ENCODE peak calls at places on chromosomes 7 and 10, in four cellular contexts. J is HepG2, Q is K562, C is GM12878. N is an unnamed sample.

GRCh38 chr7:136275794-136276193 is 298.6 kb upstream of the MTPN start:
- DNase-seq in J (no peak), Q (no peak), C (no peak), N (no peak)

GRCh38 chr10:42958142-42958868 is 118.6 kb upstream of the RET start:
- DNase-seq in J (no peak), Q (no peak), C (no peak), N (no peak)

GRCh38 chr7:36806897-36807296 is 82.6 kb upstream of the AOAH start:
- DNase-seq in J (no peak), Q (no peak), C (no peak), N (no peak)

GRCh38 chr10:68516766-68517165 is 10.6 kb downstream of the SLC25A16 start:
- DNase-seq in J (no peak), Q (no peak), C (no peak), N (no peak)

GRCh38 chr7:34078864-34079263 is 173.5 kb downstream of the BMPER start:
- DNase-seq in J (no peak), Q (no peak), C (no peak), N (no peak)

GRCh38 chr10:99966306-99966705 is 43.4 kb downstream of the DNMBP start:
- DNase-seq in J (no peak), Q (no peak), C (no peak), N (no peak)

GRCh38 chr7:2040893-2041270 is 191.9 kb downstream of the MAD1L1 start:
- DNase-seq in J (no peak), Q (no peak), C (no peak), N (no peak)

GRCh38 chr10:101760510-101760909 is 15.4 kb downstream of the FGF8 start:
- DNase-seq in J (no peak), Q (no peak), C (no peak), N (no peak)

GRCh38 chr10:110820321-110820814 is 51.4 kb upstream of the PDCD4 start:
- DNase-seq in J (no peak), Q (no peak), C (no peak), N (no peak)

GRCh38 chr7:159012353-159013069 is 132.2 kb downstream of the VIPR2 start:
- DNase-seq in J (no peak), Q (no peak), C (no peak), N (no peak)

GRCh38 chr10:130686680-130687300 is 550.6 kb downstream of the GLRX3 start:
- DNase-seq in J (peak; percentile 12), Q (peak; percentile 7), C (no peak), N (peak; percentile 36)

GRCh38 chr7:1512781-1513656 is 8.8 kb upstream of the INTS1 start:
- DNase-seq in J (no peak), Q (no peak), C (no peak), N (no peak)

GRCh38 chr7:99624487-99624886 is 7.7 kb downstream of the ZSCAN25 start:
- DNase-seq in J (no peak), Q (no peak), C (no peak), N (no peak)

GRCh38 chr7:25775570-25775969 is 376.4 kb upstream of the NFE2L3 start:
- DNase-seq in J (no peak), Q (no peak), C (no peak), N (no peak)

GRCh38 chr7:2632717-2633537 is 1.1 kb downstream of the TTYH3 start:
- DNase-seq in J (no peak), Q (no peak), C (no peak), N (no peak)

GRCh38 chr10:132941640-132942051 is 724 bp downstream of the CFAP46 start:
- DNase-seq in J (no peak), Q (no peak), C (no peak), N (no peak)

GRCh38 chr7:104230606-104231005 is 22.8 kb upstream of the ORC5 start:
- DNase-seq in J (no peak), Q (no peak), C (no peak), N (no peak)

GRCh38 chr7:149741629-149742028 is 31.8 kb downstream of the ZNF467 start:
- DNase-seq in J (no peak), Q (no peak), C (no peak), N (no peak)

GRCh38 chr7:44989132-44989531 is 10.3 kb upstream of the MYO1G start:
- DNase-seq in J (no peak), Q (no peak), C (no peak), N (no peak)

GRCh38 chr10:68032113-68032512 is 43.0 kb downstream of the HERC4 start:
- DNase-seq in J (no peak), Q (no peak), C (no peak), N (no peak)

GRCh38 chr7:112708236-112708635 is 82.0 kb downstream of the TMEM168 start:
- DNase-seq in J (peak; percentile 13), Q (peak; percentile 53), C (no peak), N (peak; percentile 64)

GRCh38 chr7:128137096-128137655 is 103.9 kb upstream of the LEP start:
- DNase-seq in J (peak; percentile 34), Q (no peak), C (no peak), N (no peak)

GRCh38 chr10:128025951-128026350 is 100.3 kb downstream of the MKI67 start:
- DNase-seq in J (no peak), Q (no peak), C (no peak), N (no peak)

GRCh38 chr10:45602082-45602730 is 70.4 kb downstream of the ZFAND4 start:
- DNase-seq in J (no peak), Q (no peak), C (no peak), N (no peak)

GRCh38 chr7:51128545-51129466 is 187.8 kb downstream of the COBL start:
- DNase-seq in J (no peak), Q (no peak), C (no peak), N (no peak)

GRCh38 chr10:117240105-117240729 is 697 bp upstream of the SLC18A2 start:
- DNase-seq in J (no peak), Q (no peak), C (no peak), N (peak; percentile 77)

GRCh38 chr10:117240730-117241529 is at the start of gene SLC18A2:
- DNase-seq in J (no peak), Q (peak; percentile 39), C (no peak), N (peak; percentile 78)

GRCh38 chr10:117239031-117239430 is 1.9 kb upstream of the SLC18A2 start:
- DNase-seq in J (no peak), Q (no peak), C (no peak), N (no peak)

GRCh38 chr10:117241541-117242462 is 888 bp downstream of the SLC18A2 start:
- DNase-seq in J (no peak), Q (peak; percentile 21), C (no peak), N (peak; percentile 67)

DNA sequence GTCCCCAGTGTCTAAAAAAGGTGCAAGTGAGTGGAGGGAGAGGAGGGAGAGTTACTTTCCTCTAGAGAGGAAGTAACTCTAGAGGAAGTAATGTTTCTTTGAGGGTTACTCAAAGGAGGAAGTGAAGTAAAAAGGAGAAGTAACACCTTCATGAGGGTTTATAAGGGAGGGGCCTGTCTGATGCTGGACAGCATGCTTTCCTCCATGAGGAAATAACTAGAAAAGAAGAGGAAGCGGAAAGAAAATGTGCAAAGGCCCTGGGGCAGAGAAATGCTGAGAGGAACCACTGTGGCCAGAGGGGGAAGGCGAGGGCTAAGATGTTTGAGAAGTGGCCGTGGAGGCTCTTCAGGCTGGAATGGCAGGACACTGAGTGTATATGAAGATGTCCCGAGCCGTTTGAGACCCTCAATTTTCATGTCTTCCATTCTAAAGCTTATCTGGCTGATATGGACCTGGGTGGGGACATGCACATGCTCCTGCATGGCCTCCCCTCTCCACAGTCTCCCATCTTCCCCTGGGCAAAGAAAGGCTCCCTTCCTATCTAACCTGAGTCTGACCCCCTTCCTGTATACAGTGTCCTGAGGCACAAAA is 3.4 kb upstream of the SLC18A2 start:
- DNase-seq in J (no peak), Q (no peak), C (no peak), N (no peak)
- TF ChIP-seq JUNB in J (no peak), Q (no peak), C (no peak), N (no peak)

GRCh38 chr10:30170146-30170545 is 110.8 kb upstream of the JCAD start:
- DNase-seq in J (no peak), Q (no peak), C (no peak), N (no peak)

GRCh38 chr10:30171601-30172000 is 112.2 kb upstream of the JCAD start:
- DNase-seq in J (no peak), Q (no peak), C (no peak), N (no peak)

GRCh38 chr10:30169342-30169741 is 110.0 kb upstream of the JCAD start:
- DNase-seq in J (no peak), Q (no peak), C (no peak), N (no peak)

GRCh38 chr10:30172096-30172495 is 112.7 kb upstream of the JCAD start:
- DNase-seq in J (no peak), Q (no peak), C (no peak), N (no peak)

DNA sequence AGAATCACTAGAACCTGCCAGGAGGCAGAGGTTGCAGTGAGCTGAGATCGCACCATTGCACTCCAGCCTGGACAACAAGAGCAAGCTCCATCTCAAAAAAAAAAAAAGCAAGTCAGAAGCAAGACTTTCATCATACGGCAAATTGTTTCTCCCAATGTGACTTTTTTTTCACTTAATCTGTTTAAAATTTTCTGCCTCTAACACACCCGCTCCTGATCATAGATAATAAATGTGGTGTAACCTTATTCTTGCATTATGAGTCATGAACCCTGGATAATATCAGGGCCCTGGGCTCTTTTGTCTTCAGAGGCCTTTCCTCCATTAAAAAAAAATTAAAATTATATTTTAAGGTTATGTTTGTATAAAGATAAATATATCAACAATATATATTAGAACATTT is 111.4 kb upstream of the JCAD start:
- DNase-seq in J (no peak), Q (no peak), C (no peak), N (no peak)
- H2AFZ ChIP-seq in J (no peak overlapping the region), Q (no peak overlapping the region), C (no peak overlapping the region), N (no peak overlapping the region)

GRCh38 chr7:131574741-131575140 is 18.3 kb upstream of the PODXL start:
- DNase-seq in J (no peak), Q (no peak), C (no peak), N (no peak)
- TF ChIP-seq JUNB in J (no peak), Q (no peak), C (no peak), N (no peak)

DNA sequence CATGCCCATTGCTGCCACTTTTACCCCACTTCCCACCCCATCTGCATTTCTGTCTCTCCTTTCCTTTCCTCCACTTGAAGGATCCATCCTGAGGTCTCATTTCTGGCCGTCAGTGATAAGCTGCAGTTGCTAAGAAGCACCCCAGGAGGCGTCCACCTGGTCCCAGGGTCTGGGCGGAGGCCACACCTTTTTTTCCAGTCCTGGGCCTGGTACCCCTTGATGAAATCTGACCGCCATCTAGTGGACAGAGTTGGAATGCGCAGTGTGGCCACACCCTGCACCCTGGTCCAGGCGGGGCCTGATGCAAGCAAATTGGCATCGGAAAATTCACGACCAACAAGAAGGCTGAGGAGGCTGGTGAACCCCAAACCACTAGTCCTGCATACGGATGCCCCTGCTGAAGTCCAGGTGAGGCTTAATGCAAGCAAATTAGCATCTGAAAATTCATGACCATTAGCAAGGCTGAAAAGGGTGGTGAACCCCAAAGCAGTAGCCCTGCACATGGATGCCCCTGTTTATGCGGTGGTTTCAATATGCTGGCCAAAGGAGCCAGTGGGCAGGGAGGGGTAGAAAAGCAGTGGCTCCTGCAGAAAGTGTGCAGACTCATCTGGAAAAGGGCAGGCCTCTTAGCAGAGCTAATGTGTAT is 43.3 kb downstream of the GPAM start:
- DNase-seq in J (peak; percentile 78), Q (peak; percentile 88), C (peak; percentile 8), N (peak; percentile 95)
- H2AFZ ChIP-seq in J (no peak overlapping the region), Q (no peak overlapping the region), C (no peak overlapping the region), N (no peak overlapping the region)